ENCODE peak calls at places on chromosome 15, in ten cellular contexts. T is T-helper 2 cell; V is skeletal muscle cell; R is stimulated activated CD4-positive, alpha-beta T cell treated with anti-CD3 and anti-CD28 coated beads, Interleukin-2, amount 100 ng/mL, for 4 hours; J is activated CD8-positive, alpha-beta memory T cell treated with anti-CD3 and anti-CD28 coated beads for 24 hours; Y is anterior cingulate cortex; A is A172; D is erythroblast; E is cardiac fibroblast; L is MM.1S. B is an unnamed sample.

GRCh38 chr15:64163662-64164362 is 990 bp upstream of the PPIB start:
- DNase-seq in T (no peak), V (no peak), R (no peak), J (no peak), Y (no peak), A (no peak), D (peak), E (peak), L (no peak), B (no peak)

GRCh38 chr15:99732711-99733267 is 448 bp downstream of the LYSMD4 start:
- DNase-seq in T (no peak), V (no peak), R (peak), J (no peak), Y (no peak), A (no peak), D (peak), E (no peak), L (peak), B (peak)

GRCh38 chr15:72199721-72200212 is 2.2 kb upstream of the GRAMD2A start:
- DNase-seq in T (no peak), V (peak), R (peak), J (peak), Y (peak), A (peak), D (peak), E (peak), L (peak), B (peak)

GRCh38 chr15:25900901-25901300 is 37.8 kb upstream of the ATP10A start:
- DNase-seq in T (no peak), V (peak), R (no peak), J (no peak), Y (no peak), A (no peak), D (no peak), E (peak), L (no peak), B (peak)

GRCh38 chr15:75577401-75578205 is 1.5 kb downstream of the PTPN9 start:
- DNase-seq in T (no peak), V (no peak), R (no peak), J (no peak), Y (no peak), A (no peak), D (no peak), E (peak), L (no peak), B (peak)

GRCh38 chr15:99130314-99130713 is 25.4 kb downstream of the SYNM start:
- DNase-seq in T (no peak), V (no peak), R (no peak), J (no peak), Y (no peak), A (no peak), D (no peak), E (no peak), L (no peak), B (no peak)

GRCh38 chr15:90648137-90649070 is 68.7 kb upstream of the BLM start:
- DNase-seq in T (no peak), V (no peak), R (peak), J (peak), Y (no peak), A (peak), D (peak), E (peak), L (peak), B (peak)

GRCh38 chr15:58705105-58705504 is 44.4 kb downstream of the ADAM10 start:
- DNase-seq in T (no peak), V (no peak), R (no peak), J (no peak), Y (no peak), A (no peak), D (no peak), E (no peak), L (no peak), B (peak)

GRCh38 chr15:88398011-88398410 is 69.2 kb downstream of the MRPL46 start:
- DNase-seq in T (no peak), V (no peak), R (no peak), J (no peak), Y (no peak), A (no peak), D (no peak), E (no peak), L (no peak), B (no peak)

GRCh38 chr15:76353903-76354302 is 17.3 kb downstream of the ISL2 start:
- DNase-seq in T (no peak), V (no peak), R (no peak), J (no peak), Y (no peak), A (no peak), D (no peak), E (no peak), L (no peak), B (no peak)

GRCh38 chr15:77797270-77797669 is 164.6 kb upstream of the LINGO1 start:
- DNase-seq in T (no peak), V (no peak), R (no peak), J (no peak), Y (no peak), A (no peak), D (no peak), E (no peak), L (peak), B (no peak)

GRCh38 chr15:55715355-55716076 is 27.4 kb downstream of the PRTG start:
- DNase-seq in T (no peak), V (no peak), R (no peak), J (no peak), Y (no peak), A (no peak), D (no peak), E (no peak), L (no peak), B (no peak)

GRCh38 chr15:57217716-57218598 is 158.3 kb upstream of the CGNL1 start:
- DNase-seq in T (no peak), V (peak), R (no peak), J (no peak), Y (no peak), A (peak), D (no peak), E (no peak), L (no peak), B (no peak)

GRCh38 chr15:40049076-40049475 is 10.1 kb upstream of the SRP14 start:
- DNase-seq in T (no peak), V (no peak), R (no peak), J (no peak), Y (no peak), A (no peak), D (no peak), E (no peak), L (no peak), B (no peak)

GRCh38 chr15:48427960-48428547 is 96.8 kb downstream of the DUT start:
- DNase-seq in T (no peak), V (no peak), R (no peak), J (no peak), Y (no peak), A (peak), D (no peak), E (peak), L (no peak), B (no peak)

GRCh38 chr15:83209333-83209732 is 1.7 kb upstream of the HDGFL3 start:
- DNase-seq in T (no peak), V (no peak), R (no peak), J (no peak), Y (no peak), A (no peak), D (no peak), E (no peak), L (no peak), B (no peak)

GRCh38 chr15:26564354-26564753 is 208.5 kb downstream of the GABRB3 start:
- DNase-seq in T (no peak), V (no peak), R (no peak), J (no peak), Y (no peak), A (no peak), D (no peak), E (no peak), L (no peak), B (no peak)

GRCh38 chr15:55712363-55712762 is 30.6 kb downstream of the PRTG start:
- DNase-seq in T (no peak), V (no peak), R (no peak), J (no peak), Y (no peak), A (no peak), D (no peak), E (no peak), L (no peak), B (no peak)

GRCh38 chr15:80801891-80802680 is 22.9 kb downstream of the CEMIP start:
- DNase-seq in T (no peak), V (no peak), R (no peak), J (no peak), Y (no peak), A (peak), D (no peak), E (no peak), L (no peak), B (peak)

GRCh38 chr15:71588746-71589145 is 221.6 kb upstream of the NR2E3 start:
- DNase-seq in T (no peak), V (peak), R (no peak), J (no peak), Y (no peak), A (peak), D (no peak), E (peak), L (no peak), B (peak)

GRCh38 chr15:66838671-66839239 is 136.7 kb downstream of the SMAD6 start:
- DNase-seq in T (no peak), V (no peak), R (no peak), J (no peak), Y (no peak), A (peak), D (peak), E (peak), L (no peak), B (peak)

GRCh38 chr15:47473857-47474256 is 243.4 kb upstream of the SEMA6D start:
- DNase-seq in T (no peak), V (peak), R (no peak), J (no peak), Y (peak), A (no peak), D (no peak), E (peak), L (no peak), B (no peak)

GRCh38 chr15:98779463-98780071 is 131.2 kb downstream of the IGF1R start:
- DNase-seq in T (peak), V (no peak), R (peak), J (peak), Y (peak), A (peak), D (peak), E (peak), L (peak), B (peak)

GRCh38 chr15:53246996-53247395 is 456.9 kb upstream of the ONECUT1 start:
- DNase-seq in T (no peak), V (no peak), R (no peak), J (no peak), Y (no peak), A (no peak), D (no peak), E (no peak), L (no peak), B (no peak)

GRCh38 chr15:88391006-88391405 is 76.2 kb downstream of the MRPL46 start:
- DNase-seq in T (no peak), V (no peak), R (no peak), J (no peak), Y (no peak), A (no peak), D (no peak), E (no peak), L (no peak), B (no peak)

GRCh38 chr15:42070276-42070965 is 23.9 kb downstream of the PLA2G4D start:
- DNase-seq in T (no peak), V (no peak), R (no peak), J (no peak), Y (no peak), A (no peak), D (no peak), E (no peak), L (no peak), B (no peak)

GRCh38 chr15:63382966-63383710 is 1.5 kb upstream of the CA12 start:
- DNase-seq in T (no peak), V (no peak), R (no peak), J (no peak), Y (no peak), A (no peak), D (no peak), E (no peak), L (no peak), B (peak)

GRCh38 chr15:72206677-72207000 is 9.1 kb upstream of the GRAMD2A start:
- DNase-seq in T (no peak), V (no peak), R (no peak), J (peak), Y (no peak), A (peak), D (no peak), E (no peak), L (no peak), B (no peak)